ENCODE peak calls at places on chromosomes 1 and 21, in five cellular contexts. A is neuronal stem cell; M is CD8-positive, alpha-beta T cell; V is astrocyte of the cerebellum; Y is naive thymus-derived CD4-positive, alpha-beta T cell. J is an unnamed sample.

GRCh38 chr1:113042336-113043143 is 30.5 kb upstream of the LRIG2 start:
- DNase-seq in A (peak), M (no peak), V (peak), Y (no peak), J (peak)

GRCh38 chr1:20089328-20090077 is 19.5 kb downstream of the PLA2G5 start:
- DNase-seq in A (no peak), M (no peak), V (no peak), Y (no peak), J (no peak)

GRCh38 chr1:177385760-177386698 is 215.3 kb downstream of the BRINP2 start:
- DNase-seq in A (no peak), M (no peak), V (no peak), Y (no peak), J (no peak)

GRCh38 chr1:12057940-12058687 is 5.0 kb upstream of the TNFRSF8 start:
- DNase-seq in A (no peak), M (no peak), V (no peak), Y (no peak), J (no peak)

GRCh38 chr1:90810681-90811080 is 93.6 kb upstream of the BARHL2 start:
- DNase-seq in A (no peak), M (no peak), V (no peak), Y (no peak), J (no peak)

GRCh38 chr21:42190492-42190875 is 28.5 kb upstream of the ABCG1 start:
- DNase-seq in A (no peak), M (no peak), V (no peak), Y (no peak), J (no peak)

GRCh38 chr1:10814954-10815862 is 18.8 kb upstream of the CASZ1 start:
- DNase-seq in A (no peak), M (no peak), V (no peak), Y (no peak), J (no peak)

GRCh38 chr1:187847531-187847930 is 1018.8 kb downstream of the PLA2G4A start:
- DNase-seq in A (no peak), M (no peak), V (no peak), Y (no peak), J (no peak)

GRCh38 chr1:218478336-218478735 is 133.2 kb downstream of the TGFB2 start:
- DNase-seq in A (no peak), M (no peak), V (no peak), Y (no peak), J (no peak)

GRCh38 chr1:248851390-248851789 is 7.5 kb downstream of the ZNF692 start:
- DNase-seq in A (no peak), M (no peak), V (no peak), Y (no peak), J (no peak)

GRCh38 chr21:43367296-43367695 is 59.6 kb downstream of the SIK1 start:
- DNase-seq in A (no peak), M (no peak), V (no peak), Y (no peak), J (no peak)

J was measured in non-pigmented ciliary epithelial cell.